ENCODE peak calls at places on chromosomes 1 and 21, in ten cellular contexts. A is thoracic aorta, B is uterus, K is prostate gland, I is cardiac fibroblast, X is HFF-Myc, Y is AG04449, J is adrenal gland, V is astrocyte of the spinal cord, C is lower leg skin. M is an unnamed sample.

GRCh38 chr1:37481289-37482003 is 7.1 kb downstream of the ZC3H12A start:
- DNase-seq in A (no peak), B (no peak), K (no peak), I (no peak), X (no peak), Y (no peak), J (peak), V (no peak), C (peak), M (no peak)

GRCh38 chr1:182861994-182862393 is 22.8 kb downstream of the DHX9 start:
- DNase-seq in A (no peak), B (no peak), K (no peak), I (peak), X (no peak), Y (no peak), J (no peak), V (peak), C (no peak), M (no peak)

GRCh38 chr1:161989801-161990200 is 33.9 kb downstream of the OLFML2B start:
- DNase-seq in A (no peak), B (no peak), K (no peak), I (no peak), X (no peak), Y (no peak), J (no peak), V (no peak), C (no peak), M (no peak)

GRCh38 chr1:226364129-226364899 is 43.6 kb downstream of the PARP1 start:
- DNase-seq in A (no peak), B (no peak), K (peak), I (no peak), X (no peak), Y (no peak), J (peak), V (no peak), C (no peak), M (peak)

GRCh38 chr21:26064506-26064905 is 106.1 kb downstream of the APP start:
- DNase-seq in A (no peak), B (no peak), K (no peak), I (no peak), X (no peak), Y (no peak), J (no peak), V (no peak), C (no peak), M (no peak)

GRCh38 chr1:28209700-28210099 is 23.1 kb downstream of the DNAJC8 start:
- DNase-seq in A (no peak), B (no peak), K (no peak), I (no peak), X (no peak), Y (no peak), J (no peak), V (no peak), C (no peak), M (no peak)

GRCh38 chr1:8202182-8202905 is 115.6 kb upstream of the SLC45A1 start:
- DNase-seq in A (peak), B (peak), K (peak), I (peak), X (no peak), Y (peak), J (peak), V (peak), C (no peak), M (no peak)

GRCh38 chr1:235399661-235400060 is 32.4 kb downstream of the TBCE start:
- DNase-seq in A (no peak), B (no peak), K (no peak), I (no peak), X (no peak), Y (no peak), J (peak), V (no peak), C (no peak), M (no peak)

GRCh38 chr1:235275223-235275622 is 52.8 kb downstream of the ARID4B start:
- DNase-seq in A (no peak), B (no peak), K (no peak), I (no peak), X (no peak), Y (no peak), J (no peak), V (no peak), C (no peak), M (no peak)

GRCh38 chr1:54417123-54417522 is 10.9 kb upstream of the SSBP3 start:
- DNase-seq in A (no peak), B (no peak), K (no peak), I (no peak), X (no peak), Y (no peak), J (no peak), V (no peak), C (no peak), M (no peak)

GRCh38 chr1:77975386-77975785 is 3.5 kb downstream of the FUBP1 start:
- DNase-seq in A (no peak), B (no peak), K (no peak), I (peak), X (no peak), Y (no peak), J (no peak), V (peak), C (no peak), M (no peak)

GRCh38 chr1:20721117-20722061 is 3.6 kb upstream of the KIF17 start:
- DNase-seq in A (no peak), B (peak), K (no peak), I (no peak), X (no peak), Y (no peak), J (peak), V (no peak), C (peak), M (no peak)

GRCh38 chr1:179095377-179095776 is 13.5 kb downstream of the TOR3A start:
- DNase-seq in A (no peak), B (no peak), K (no peak), I (peak), X (no peak), Y (no peak), J (peak), V (no peak), C (no peak), M (no peak)

GRCh38 chr1:1183833-1184775 is 10.4 kb downstream of the TTLL10 start:
- DNase-seq in A (no peak), B (no peak), K (no peak), I (no peak), X (no peak), Y (no peak), J (no peak), V (no peak), C (no peak), M (no peak)

GRCh38 chr1:100188617-100189016 is 10.6 kb upstream of the LRRC39 start:
- DNase-seq in A (no peak), B (no peak), K (no peak), I (peak), X (peak), Y (peak), J (peak), V (peak), C (no peak), M (peak)

GRCh38 chr1:6486433-6487011 is 4.9 kb downstream of the PLEKHG5 start:
- DNase-seq in A (peak), B (peak), K (peak), I (peak), X (peak), Y (no peak), J (peak), V (peak), C (peak), M (peak)

GRCh38 chr1:39036678-39037077 is 10.5 kb downstream of the NDUFS5 start:
- DNase-seq in A (no peak), B (no peak), K (no peak), I (no peak), X (no peak), Y (no peak), J (no peak), V (no peak), C (no peak), M (no peak)

GRCh38 chr1:204011426-204011825 is 61.5 kb upstream of the SOX13 start:
- DNase-seq in A (no peak), B (no peak), K (no peak), I (no peak), X (no peak), Y (no peak), J (no peak), V (no peak), C (no peak), M (no peak)

GRCh38 chr1:1521331-1521730 is 9.4 kb downstream of the ATAD3A start:
- DNase-seq in A (no peak), B (no peak), K (no peak), I (no peak), X (no peak), Y (no peak), J (no peak), V (no peak), C (no peak), M (no peak)

GRCh38 chr1:92040971-92041370 is 11.2 kb downstream of the EPHX4 start:
- DNase-seq in A (no peak), B (no peak), K (no peak), I (no peak), X (no peak), Y (no peak), J (no peak), V (no peak), C (no peak), M (no peak)

GRCh38 chr1:239909894-239910293 is 181.8 kb upstream of the FMN2 start:
- DNase-seq in A (no peak), B (no peak), K (no peak), I (peak), X (no peak), Y (peak), J (no peak), V (peak), C (no peak), M (no peak)

GRCh38 chr1:221040074-221040473 is 160.8 kb downstream of the HLX start:
- DNase-seq in A (no peak), B (no peak), K (no peak), I (no peak), X (no peak), Y (no peak), J (no peak), V (no peak), C (no peak), M (no peak)

GRCh38 chr1:231310391-231310934 is 27.2 kb downstream of the EXOC8 start:
- DNase-seq in A (no peak), B (no peak), K (no peak), I (no peak), X (no peak), Y (no peak), J (no peak), V (no peak), C (peak), M (no peak)

GRCh38 chr1:75135829-75136142 is 1.6 kb downstream of the LHX8 start:
- DNase-seq in A (no peak), B (no peak), K (no peak), I (peak), X (no peak), Y (no peak), J (no peak), V (no peak), C (no peak), M (no peak)

GRCh38 chr1:156500578-156500846 is at the start of gene MEF2D:
- DNase-seq in A (no peak), B (no peak), K (no peak), I (no peak), X (no peak), Y (no peak), J (no peak), V (no peak), C (no peak), M (no peak)

GRCh38 chr1:18950415-18951026 is 6.0 kb downstream of the IFFO2 start:
- DNase-seq in A (peak), B (peak), K (peak), I (peak), X (no peak), Y (no peak), J (peak), V (no peak), C (peak), M (no peak)

GRCh38 chr1:10168912-10169514 is 41.4 kb upstream of the KIF1B start:
- DNase-seq in A (no peak), B (no peak), K (no peak), I (no peak), X (no peak), Y (no peak), J (no peak), V (no peak), C (no peak), M (no peak)

GRCh38 chr1:43557744-43558245 is 27.1 kb downstream of the PTPRF start:
- DNase-seq in A (no peak), B (peak), K (peak), I (no peak), X (no peak), Y (no peak), J (no peak), V (no peak), C (no peak), M (no peak)

GRCh38 chr1:20069932-20070331 is at the start of gene PLA2G5:
- DNase-seq in A (no peak), B (peak), K (no peak), I (peak), X (no peak), Y (no peak), J (peak), V (peak), C (peak), M (no peak)

GRCh38 chr21:23541571-23541970 is 2065.7 kb downstream of the MRPL39 start:
- DNase-seq in A (no peak), B (no peak), K (no peak), I (no peak), X (no peak), Y (no peak), J (no peak), V (no peak), C (no peak), M (no peak)

GRCh38 chr1:35936828-35937227 is 5.9 kb downstream of the AGO3 start:
- DNase-seq in A (no peak), B (no peak), K (no peak), I (peak), X (no peak), Y (no peak), J (no peak), V (no peak), C (no peak), M (no peak)

GRCh38 chr1:209720326-209720725 is 15.7 kb downstream of the HSD11B1 start:
- DNase-seq in A (no peak), B (no peak), K (no peak), I (peak), X (no peak), Y (no peak), J (no peak), V (no peak), C (no peak), M (no peak)

GRCh38 chr21:34845521-34846213 is 176.9 kb downstream of the CLIC6 start:
- DNase-seq in A (no peak), B (no peak), K (peak), I (peak), X (no peak), Y (no peak), J (no peak), V (peak), C (peak), M (peak)

GRCh38 chr1:201716742-201717135 is 112.2 kb upstream of the IPO9 start:
- DNase-seq in A (no peak), B (no peak), K (no peak), I (no peak), X (no peak), Y (no peak), J (no peak), V (no peak), C (no peak), M (no peak)

GRCh38 chr1:205052689-205053088 is 9.7 kb downstream of the CNTN2 start:
- DNase-seq in A (no peak), B (no peak), K (no peak), I (no peak), X (no peak), Y (no peak), J (no peak), V (no peak), C (no peak), M (no peak)

GRCh38 chr1:112524251-112524650 is 15.5 kb downstream of the WNT2B start:
- DNase-seq in A (no peak), B (peak), K (no peak), I (peak), X (no peak), Y (no peak), J (no peak), V (peak), C (no peak), M (no peak)

GRCh38 chr21:45780647-45781046 is 137.1 kb downstream of the PCBP3 start:
- DNase-seq in A (no peak), B (no peak), K (no peak), I (no peak), X (no peak), Y (no peak), J (no peak), V (no peak), C (no peak), M (no peak)

GRCh38 chr1:26820784-26821269 is 5.7 kb upstream of the ZDHHC18 start:
- DNase-seq in A (no peak), B (no peak), K (no peak), I (no peak), X (no peak), Y (no peak), J (no peak), V (no peak), C (no peak), M (no peak)

GRCh38 chr1:186082235-186082937 is 292.7 kb downstream of the TPR start:
- DNase-seq in A (peak), B (peak), K (peak), I (peak), X (peak), Y (peak), J (peak), V (peak), C (peak), M (peak)

GRCh38 chr21:41880153-41880552 is 1.0 kb upstream of the PRDM15 start:
- DNase-seq in A (no peak), B (no peak), K (no peak), I (no peak), X (no peak), Y (no peak), J (no peak), V (no peak), C (no peak), M (no peak)
- H3K4me3 ChIP-seq in A (peak), B (no peak), K (no peak), I (no peak), X (peak), Y (no peak), J (no peak), V (peak), C (no peak), M (peak)

DNA sequence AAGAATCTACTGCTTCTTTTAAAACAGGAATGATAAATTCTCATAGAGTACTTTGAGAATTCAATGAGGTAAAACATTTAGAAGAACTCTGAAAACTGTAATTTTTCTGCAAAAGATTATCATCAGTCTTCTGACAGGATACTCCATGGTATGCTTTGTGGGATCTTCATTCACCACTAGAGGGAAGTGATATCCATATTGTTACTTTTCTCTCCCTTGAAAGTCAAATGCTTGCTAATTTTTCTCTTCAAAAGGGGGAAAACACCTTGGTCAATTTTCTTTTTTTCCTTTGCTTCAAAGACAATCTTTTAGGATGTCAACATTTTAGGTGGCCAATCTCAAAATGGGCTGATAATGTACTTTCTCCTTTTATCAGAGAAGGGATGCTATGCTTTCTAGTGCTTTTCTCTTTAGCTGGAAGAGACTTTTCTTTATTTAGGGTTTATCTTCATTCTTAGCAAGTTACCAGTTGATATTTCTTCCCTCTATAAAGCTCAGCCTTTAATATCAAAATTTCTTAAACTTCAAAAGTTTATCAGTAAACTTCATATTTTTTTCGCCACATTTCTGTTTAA is 95.5 kb downstream of the NEGR1 start:
- DNase-seq in A (no peak), B (no peak), K (no peak), I (peak), X (no peak), Y (no peak), J (no peak), V (peak), C (no peak), M (no peak)
- TF ChIP-seq CTCF in A (peak), B (peak), K (no peak), I (peak), X (peak), Y (peak), J (no peak), V (peak), C (no peak), M (peak)

GRCh38 chr1:158537609-158538008 is 16.6 kb downstream of the OR6Y1 start:
- DNase-seq in A (no peak), B (no peak), K (no peak), I (no peak), X (no peak), Y (no peak), J (no peak), V (no peak), C (no peak), M (no peak)
- H3K4me3 ChIP-seq in A (no peak), B (no peak), K (no peak), I (no peak), X (no peak), Y (no peak), J (no peak), V (no peak), C (no peak), M (no peak)

DNA sequence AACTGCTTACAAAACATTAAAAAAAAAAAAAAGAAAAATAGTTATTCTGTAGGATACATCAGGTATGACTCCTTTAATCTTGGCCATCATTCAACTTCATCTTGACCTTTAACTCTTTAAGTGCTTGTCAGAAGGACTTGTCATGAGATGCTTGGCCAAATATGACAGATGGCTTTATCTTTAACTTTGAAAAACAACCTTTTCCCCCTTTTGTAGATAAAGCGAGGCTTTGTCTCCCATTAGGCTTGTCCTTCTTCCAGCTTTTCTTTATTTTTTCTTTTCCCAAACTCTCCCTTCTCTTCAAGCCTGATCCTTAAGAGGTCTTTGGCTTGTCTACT is 2.3 kb downstream of the SRSF10 start:
- DNase-seq in A (no peak), B (no peak), K (no peak), I (no peak), X (no peak), Y (no peak), J (no peak), V (no peak), C (no peak), M (no peak)
- TF ChIP-seq CTCF in A (no peak), B (no peak), K (no peak), I (no peak), X (no peak), Y (no peak), J (no peak), V (no peak), C (no peak), M (no peak)

DNA sequence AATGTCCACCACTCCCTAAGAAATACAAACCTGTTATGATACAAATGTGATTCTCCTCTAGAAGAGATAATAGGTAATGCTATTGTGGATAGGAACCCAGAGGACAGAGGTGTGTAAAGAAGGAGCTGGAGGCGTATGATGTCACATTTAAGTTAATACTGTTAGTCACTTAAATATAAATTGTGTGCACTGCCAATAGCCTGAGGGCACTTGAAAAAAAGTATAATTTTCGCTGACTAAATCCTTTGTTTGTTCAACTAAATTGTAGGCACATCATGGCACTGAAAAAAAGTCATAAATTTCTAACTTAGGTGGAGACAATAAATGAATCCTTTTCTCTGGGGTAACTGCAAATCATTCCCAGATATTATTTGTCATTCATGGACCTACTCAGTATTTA is 4.4 kb downstream of the RCSD1 start:
- DNase-seq in A (no peak), B (no peak), K (no peak), I (no peak), X (no peak), Y (no peak), J (no peak), V (no peak), C (no peak), M (peak)
- H3K4me3 ChIP-seq in A (no peak), B (no peak), K (no peak), I (no peak), X (no peak), Y (no peak), J (no peak), V (no peak), C (no peak), M (no peak)

DNA sequence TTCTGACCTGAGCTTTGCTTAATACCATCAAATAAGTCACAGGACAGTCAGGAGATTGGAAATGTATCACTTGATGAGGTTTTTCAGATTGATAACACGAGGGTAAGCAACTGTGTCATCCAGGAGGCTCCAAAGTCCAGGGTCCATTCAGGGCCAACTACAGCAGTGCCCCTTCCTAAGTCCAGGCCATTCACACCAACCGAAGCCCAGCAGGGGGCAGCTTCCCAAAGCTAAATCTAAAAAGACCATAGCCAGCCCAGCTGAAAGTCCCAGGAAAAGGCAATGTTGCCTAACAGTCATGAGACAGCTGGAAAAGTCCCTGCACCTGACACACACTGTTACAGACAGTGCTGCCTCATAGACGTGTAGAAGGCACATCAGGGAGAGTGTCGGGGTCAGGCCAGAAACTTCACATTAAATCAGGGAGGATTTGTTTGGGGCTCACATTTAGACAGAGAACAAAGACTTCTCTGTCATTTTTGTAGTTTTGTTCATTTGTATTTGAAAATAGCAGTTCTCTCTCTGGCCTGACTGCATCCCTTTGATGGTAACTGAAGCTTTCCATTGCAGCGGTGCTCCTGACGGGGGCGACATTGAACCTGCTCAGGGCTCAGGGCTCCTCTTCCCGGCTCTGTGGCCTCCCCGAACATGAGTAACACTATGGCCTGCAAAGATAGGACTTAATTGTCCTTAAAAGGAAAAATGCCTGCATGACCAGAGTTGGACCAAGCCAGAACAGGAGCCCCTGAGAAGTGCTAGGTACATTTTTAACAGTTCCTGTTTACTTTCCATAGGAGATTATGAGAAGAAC is 200.4 kb downstream of the NRIP1 start:
- DNase-seq in A (no peak), B (peak), K (peak), I (peak), X (no peak), Y (no peak), J (peak), V (peak), C (peak), M (no peak)
- TF ChIP-seq CTCF in A (peak), B (peak), K (no peak), I (peak), X (peak), Y (peak), J (peak), V (peak), C (no peak), M (peak)